ENCODE peak calls at places on chromosomes 3 and 15, in eight cellular contexts. M is HFF-Myc, A is GM12865, R is fibroblast of mammary gland, X is GM13977, U is heart right ventricle, S is body of pancreas, Z is hepatocyte. I is an unnamed sample.

GRCh38 chr15:39407116-39407515 is 173.8 kb upstream of the THBS1 start:
- DNase-seq in M (peak), A (no peak), R (peak), X (no peak), U (no peak), S (no peak), Z (no peak), I (no peak)

GRCh38 chr3:83498617-83499016 is 1460.2 kb upstream of the CADM2 start:
- DNase-seq in M (no peak), A (no peak), R (no peak), X (no peak), U (no peak), S (no peak), Z (no peak), I (no peak)

GRCh38 chr3:20051123-20051806 is 11.0 kb downstream of the KAT2B start:
- DNase-seq in M (no peak), A (no peak), R (no peak), X (no peak), U (no peak), S (no peak), Z (no peak), I (no peak)

GRCh38 chr3:37945803-37946530 is 44.6 kb upstream of the VILL start:
- DNase-seq in M (peak), A (no peak), R (no peak), X (no peak), U (no peak), S (no peak), Z (peak), I (no peak)

GRCh38 chr3:112770026-112770626 is 76.5 kb downstream of the CD200R1L start:
- DNase-seq in M (no peak), A (peak), R (peak), X (no peak), U (peak), S (peak), Z (peak), I (peak)

GRCh38 chr3:197295871-197296270 is 2.5 kb downstream of the DLG1 start:
- DNase-seq in M (no peak), A (peak), R (no peak), X (peak), U (no peak), S (no peak), Z (no peak), I (no peak)

GRCh38 chr3:168847293-168847883 is 751.7 kb upstream of the GOLIM4 start:
- DNase-seq in M (peak), A (peak), R (peak), X (peak), U (no peak), S (peak), Z (peak), I (peak)

GRCh38 chr3:79085166-79085565 is 682.6 kb downstream of the ROBO1 start:
- DNase-seq in M (peak), A (no peak), R (peak), X (no peak), U (no peak), S (no peak), Z (no peak), I (no peak)

GRCh38 chr15:68695061-68695595 is 116.3 kb downstream of the CORO2B start:
- DNase-seq in M (no peak), A (no peak), R (no peak), X (no peak), U (no peak), S (no peak), Z (no peak), I (no peak)

GRCh38 chr15:66877558-66878285 is 175.7 kb downstream of the SMAD6 start:
- DNase-seq in M (no peak), A (no peak), R (no peak), X (no peak), U (peak), S (no peak), Z (no peak), I (no peak)

GRCh38 chr15:64828985-64829384 is 3.5 kb upstream of the PIF1 start:
- DNase-seq in M (no peak), A (no peak), R (peak), X (no peak), U (no peak), S (no peak), Z (no peak), I (no peak)

GRCh38 chr3:83523470-83524073 is 1435.2 kb upstream of the CADM2 start:
- DNase-seq in M (no peak), A (peak), R (peak), X (peak), U (no peak), S (peak), Z (peak), I (peak)

GRCh38 chr15:74988007-74988800 is 7.2 kb upstream of the SCAMP5 start:
- DNase-seq in M (no peak), A (peak), R (peak), X (peak), U (no peak), S (peak), Z (peak), I (peak)
- TF ChIP-seq CTCF in M (peak), A (peak), R (peak), X (peak), U (peak), S (peak), Z (peak), I (peak)

DNA sequence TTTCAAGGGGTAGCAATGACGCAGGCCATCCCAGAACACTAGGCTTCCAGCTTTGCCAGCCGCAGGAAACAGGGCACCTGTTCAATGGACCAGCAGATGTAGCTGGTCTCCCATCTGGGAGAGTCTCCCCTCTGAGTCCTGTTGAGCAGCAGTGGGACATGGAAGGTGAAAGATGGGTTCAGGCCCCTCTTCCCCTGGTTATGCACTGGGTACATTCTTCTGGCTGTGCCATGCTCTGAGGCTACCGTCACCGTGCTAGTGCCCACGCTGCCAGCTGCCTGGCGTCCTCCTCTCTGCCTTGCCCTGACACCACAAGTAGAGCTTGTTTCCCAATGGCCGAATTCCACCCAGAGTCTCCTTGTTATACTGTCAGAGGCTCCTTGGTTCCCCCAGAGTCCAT is 63.1 kb downstream of the TLE3 start:
- DNase-seq in M (no peak), A (no peak), R (no peak), X (peak), U (no peak), S (no peak), Z (no peak), I (no peak)
- TF ChIP-seq CTCF in M (no peak), A (no peak), R (no peak), X (no peak), U (no peak), S (no peak), Z (no peak), I (no peak)

DNA sequence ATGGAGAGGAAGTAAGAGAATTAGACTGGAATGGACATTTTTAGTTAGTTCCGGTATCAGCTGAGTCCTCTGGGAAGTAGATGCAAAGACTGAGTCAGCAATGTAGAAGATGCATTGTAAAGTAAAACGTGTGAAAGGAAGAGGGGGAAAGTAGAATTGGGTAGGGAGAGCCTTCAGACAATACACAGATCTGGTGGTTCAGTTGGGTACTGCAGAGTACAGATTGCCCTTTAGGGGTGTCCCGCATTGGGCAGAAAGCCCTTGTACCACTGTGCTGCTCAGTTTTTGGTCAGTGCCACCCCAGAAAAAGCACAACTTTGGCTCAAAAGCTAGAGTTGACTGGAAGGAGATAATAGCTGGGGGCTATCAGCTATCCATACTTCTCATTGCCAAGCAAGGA is 247.4 kb downstream of the KBTBD8 start:
- DNase-seq in M (no peak), A (no peak), R (no peak), X (no peak), U (no peak), S (no peak), Z (no peak), I (no peak)
- TF ChIP-seq CTCF in M (no peak), A (no peak), R (no peak), X (no peak), U (no peak), S (no peak), Z (no peak), I (no peak)

GRCh38 chr3:178703268-178703975 is 167.2 kb downstream of the KCNMB2 start:
- DNase-seq in M (peak), A (no peak), R (peak), X (no peak), U (no peak), S (no peak), Z (peak), I (no peak)
- TF ChIP-seq CTCF in M (peak), A (no peak), R (no peak), X (no peak), U (no peak), S (no peak), Z (no peak), I (no peak)

DNA sequence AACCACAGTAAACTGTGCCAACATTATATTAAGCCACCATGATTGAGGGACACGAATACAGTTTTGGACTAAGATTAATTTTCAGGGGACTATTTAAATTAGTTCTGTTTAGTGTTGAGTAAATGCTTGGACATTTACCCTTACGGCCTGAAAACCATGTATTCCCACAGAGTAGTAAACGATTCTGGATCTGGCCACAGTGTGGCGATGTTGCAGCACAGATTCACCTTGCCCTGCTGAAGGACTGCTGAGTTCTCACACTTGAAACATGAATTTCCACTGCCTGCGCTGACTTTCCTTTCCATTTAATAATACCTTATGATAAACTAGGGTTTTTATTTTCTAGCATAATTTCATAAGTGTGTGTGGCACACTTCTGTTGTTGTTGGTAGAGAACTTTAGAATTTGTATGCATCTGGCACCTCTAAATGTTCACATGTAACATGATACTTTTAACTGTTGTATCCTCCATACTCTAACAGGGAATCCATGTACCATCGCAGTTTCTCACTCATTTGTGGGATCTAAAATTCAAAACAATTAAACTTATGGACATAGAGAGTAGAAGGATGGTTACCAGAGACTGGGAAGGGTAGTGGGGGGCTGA is 53.9 kb downstream of the C3orf38 start:
- DNase-seq in M (peak), A (peak), R (peak), X (peak), U (peak), S (peak), Z (peak), I (peak)
- TF ChIP-seq CTCF in M (peak), A (peak), R (peak), X (peak), U (peak), S (peak), Z (peak), I (peak)

I was measured in activated CD8-positive, alpha-beta T cell treated with anti-CD3 and anti-CD28 coated beads for 36 hours.